ENCODE peak calls at places on chromosomes 6 and 20, in four cellular contexts. One of them, this sample, is unnamed.

GRCh38 chr6:15276036-15276435 is 30.2 kb downstream of the JARID2 start:
- DNase-seq in fibroblast of villous mesenchyme: no peak
- DNase-seq in neural progenitor cell: no peak
- DNase-seq in neural crest cell: no peak
- DNase-seq in this sample: no peak

GRCh38 chr20:8601542-8601912 is 467.4 kb upstream of the PLCB4 start:
- DNase-seq in neural progenitor cell: no peak
- DNase-seq in fibroblast of villous mesenchyme: no peak
- DNase-seq in neural crest cell: no peak
- DNase-seq in this sample: no peak

GRCh38 chr6:130050230-130050629 is 31.8 kb downstream of the L3MBTL3 start:
- DNase-seq in neural progenitor cell: no peak
- DNase-seq in fibroblast of villous mesenchyme: no peak
- DNase-seq in neural crest cell: no peak
- DNase-seq in this sample: peak; percentile 21

GRCh38 chr6:159099311-159099710 is 54.5 kb upstream of the TAGAP start:
- DNase-seq in neural progenitor cell: no peak
- DNase-seq in fibroblast of villous mesenchyme: no peak
- DNase-seq in neural crest cell: no peak
- DNase-seq in this sample: no peak

GRCh38 chr20:11153819-11154218 is 480.0 kb upstream of the JAG1 start:
- DNase-seq in neural progenitor cell: no peak
- DNase-seq in neural crest cell: no peak
- DNase-seq in fibroblast of villous mesenchyme: no peak
- DNase-seq in this sample: peak; percentile 25

GRCh38 chr20:51402201-51402600 is 140.3 kb downstream of the NFATC2 start:
- DNase-seq in neural crest cell: no peak
- DNase-seq in fibroblast of villous mesenchyme: peak; percentile 75
- DNase-seq in neural progenitor cell: no peak
- DNase-seq in this sample: peak; percentile 31

GRCh38 chr6:5205035-5205469 is 55.7 kb downstream of the LYRM4 start:
- DNase-seq in neural progenitor cell: peak; percentile 39
- DNase-seq in fibroblast of villous mesenchyme: no peak
- DNase-seq in neural crest cell: no peak
- DNase-seq in this sample: no peak

GRCh38 chr6:16146028-16146427 is 17.1 kb downstream of the MYLIP start:
- DNase-seq in neural progenitor cell: no peak
- DNase-seq in neural crest cell: no peak
- DNase-seq in fibroblast of villous mesenchyme: no peak
- DNase-seq in this sample: no peak

GRCh38 chr20:31806564-31807355 is 12.4 kb upstream of the MYLK2 start:
- DNase-seq in neural progenitor cell: no peak
- DNase-seq in fibroblast of villous mesenchyme: no peak
- DNase-seq in neural crest cell: no peak
- DNase-seq in this sample: no peak

GRCh38 chr6:108798672-108799355 is 49.4 kb upstream of the ARMC2 start:
- DNase-seq in neural crest cell: no peak
- DNase-seq in fibroblast of villous mesenchyme: no peak
- DNase-seq in neural progenitor cell: peak; percentile 30
- DNase-seq in this sample: no peak

GRCh38 chr20:14566505-14566904 is 229.1 kb upstream of the FLRT3 start:
- DNase-seq in fibroblast of villous mesenchyme: peak; percentile 69
- DNase-seq in neural crest cell: no peak
- DNase-seq in neural progenitor cell: no peak
- DNase-seq in this sample: peak; percentile 26

GRCh38 chr6:80143312-80143960 is 37.0 kb downstream of the BCKDHB start:
- DNase-seq in fibroblast of villous mesenchyme: peak; percentile 75
- DNase-seq in neural progenitor cell: no peak
- DNase-seq in neural crest cell: no peak
- DNase-seq in this sample: peak; percentile 94

GRCh38 chr20:44054118-44054517 is 132.9 kb downstream of the JPH2 start:
- DNase-seq in fibroblast of villous mesenchyme: no peak
- DNase-seq in neural progenitor cell: no peak
- DNase-seq in neural crest cell: no peak
- DNase-seq in this sample: no peak

GRCh38 chr20:54091120-54091480 is 20.7 kb upstream of the BCAS1 start:
- DNase-seq in fibroblast of villous mesenchyme: no peak
- DNase-seq in neural crest cell: no peak
- DNase-seq in neural progenitor cell: no peak
- DNase-seq in this sample: no peak
- TF ChIP-seq CTCF in fibroblast of villous mesenchyme: no peak
- TF ChIP-seq CTCF in neural crest cell: no peak
- TF ChIP-seq CTCF in neural progenitor cell: no peak
- TF ChIP-seq CTCF in this sample: no peak

DNA sequence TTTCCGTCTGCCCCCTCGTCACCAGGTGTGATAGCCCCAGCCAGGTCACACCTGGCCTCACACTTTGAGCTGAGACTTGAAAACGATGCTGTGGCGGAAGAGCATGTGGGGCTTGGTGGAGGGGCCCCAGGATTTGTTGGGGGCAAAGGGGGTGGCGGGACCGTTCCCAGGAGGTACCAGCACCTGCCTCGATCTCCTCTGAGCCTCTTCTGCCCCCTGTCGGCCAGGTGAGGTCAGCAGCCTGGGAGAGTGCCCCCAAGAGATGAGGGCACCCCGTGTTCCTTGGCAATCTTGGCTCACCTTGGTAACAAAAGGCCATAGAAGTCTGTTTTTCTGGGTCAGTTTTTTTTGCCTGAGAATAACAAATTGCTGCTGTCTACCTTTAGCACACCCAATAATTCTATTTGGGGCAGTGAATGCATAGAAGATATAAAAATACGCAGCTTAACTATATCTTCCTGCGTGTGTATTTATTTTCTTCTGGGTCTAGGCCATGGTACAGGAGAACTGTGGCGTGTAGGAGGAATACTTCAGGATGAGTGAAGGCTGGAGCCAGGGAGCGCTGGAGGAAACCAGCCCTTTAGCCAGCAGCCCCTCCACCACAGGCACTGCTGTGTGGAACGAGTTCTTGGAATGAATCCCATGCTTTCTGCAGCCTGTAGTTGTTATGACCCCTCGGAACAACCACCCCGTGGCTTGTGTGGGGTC is 25.2 kb downstream of the SPATA2 start:
- DNase-seq in fibroblast of villous mesenchyme: no peak
- DNase-seq in neural progenitor cell: no peak
- DNase-seq in neural crest cell: no peak
- DNase-seq in this sample: no peak
- TF ChIP-seq CTCF in fibroblast of villous mesenchyme: no peak
- TF ChIP-seq CTCF in neural progenitor cell: no peak
- TF ChIP-seq CTCF in neural crest cell: peak; percentile 46
- TF ChIP-seq CTCF in this sample: no peak

GRCh38 chr6:31042801-31043200 is 32.5 kb downstream of the MUC22 start:
- DNase-seq in fibroblast of villous mesenchyme: peak; percentile 57
- DNase-seq in neural progenitor cell: peak; percentile 71
- DNase-seq in neural crest cell: peak; percentile 15
- DNase-seq in this sample: peak; percentile 68
- TF ChIP-seq CTCF in fibroblast of villous mesenchyme: peak; percentile 71
- TF ChIP-seq CTCF in neural progenitor cell: peak; percentile 48
- TF ChIP-seq CTCF in neural crest cell: peak; percentile 56
- TF ChIP-seq CTCF in this sample: peak; percentile 72

DNA sequence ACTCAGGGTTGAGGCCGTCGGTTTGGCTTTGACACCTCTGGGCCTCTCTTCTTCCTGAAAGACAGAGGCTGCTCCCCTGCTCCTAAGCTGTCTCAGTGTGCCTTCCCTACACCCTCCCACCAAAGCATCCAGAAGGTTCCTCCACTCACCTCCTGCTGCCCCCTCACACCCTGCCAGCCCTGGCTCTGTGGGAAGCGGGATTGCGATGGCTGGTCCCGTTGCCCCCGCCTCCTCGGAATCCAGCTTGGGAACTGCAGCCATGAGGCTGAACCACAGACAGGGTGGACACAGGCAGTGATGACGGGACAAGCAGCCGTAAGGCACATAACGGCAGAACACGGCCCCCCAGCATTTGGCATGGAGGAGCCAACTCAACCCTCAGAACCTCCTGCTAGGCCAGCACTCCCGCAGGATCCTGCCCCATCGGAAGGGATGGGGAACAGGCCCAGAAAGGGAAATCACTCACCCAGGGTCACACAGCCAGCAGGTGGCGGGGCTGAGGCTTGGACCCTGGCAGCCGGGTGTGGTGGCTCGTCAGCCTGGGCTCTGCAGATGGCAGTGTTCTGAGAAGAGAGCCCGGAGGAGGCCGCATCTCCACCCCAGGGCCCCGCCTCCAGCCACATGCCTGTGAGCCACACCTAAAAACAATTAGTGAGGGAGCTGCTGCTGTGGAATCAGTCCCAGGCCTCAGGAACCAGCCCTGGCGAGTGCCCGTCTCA is 139.6 kb downstream of the PHACTR3 start:
- DNase-seq in neural crest cell: no peak
- DNase-seq in fibroblast of villous mesenchyme: no peak
- DNase-seq in neural progenitor cell: peak; percentile 16
- DNase-seq in this sample: no peak
- TF ChIP-seq CTCF in neural crest cell: no peak
- TF ChIP-seq CTCF in fibroblast of villous mesenchyme: no peak
- TF ChIP-seq CTCF in neural progenitor cell: peak; percentile 13
- TF ChIP-seq CTCF in this sample: no peak

This sample was measured in cardiac fibroblast.